ENCODE peak calls at places on chromosomes 5 and 9, in ten cellular contexts. E is HuH-7.5; P is A549; A is foreskin melanocyte; X is osteoblast; Q is NT2/D1; T is HCT116; F is HepG2; C is activated CD4-positive, alpha-beta T cell treated with anti-CD3 and anti-CD28 coated beads for 1 hour; Z is T-helper 17 cell. I is an unnamed sample.

GRCh38 chr5:9621379-9621903 is 8.7 kb downstream of the TAS2R1 start:
- DNase-seq in Q (no peak), A (no peak), X (peak), C (no peak), P (no peak), Z (no peak), T (no peak), E (no peak), F (no peak), I (no peak)

GRCh38 chr5:142644640-142645361 is 41.1 kb downstream of the FGF1 start:
- DNase-seq in C (no peak), P (peak), E (no peak), F (no peak), X (peak), T (peak), Z (no peak), Q (no peak), A (peak), I (no peak)

GRCh38 chr5:172321593-172321992 is 38.0 kb upstream of the UBTD2 start:
- DNase-seq in Z (no peak), C (no peak), F (no peak), T (no peak), A (no peak), X (no peak), P (no peak), Q (no peak), E (no peak), I (no peak)

GRCh38 chr9:89425024-89425805 is 72.7 kb downstream of the SEMA4D start:
- DNase-seq in C (no peak), F (no peak), Q (no peak), T (no peak), X (no peak), E (no peak), Z (no peak), A (no peak), P (no peak), I (no peak)

GRCh38 chr9:134429481-134429880 is 103.2 kb downstream of the RXRA start:
- DNase-seq in X (no peak), P (no peak), Z (no peak), T (no peak), F (no peak), Q (no peak), C (no peak), E (no peak), A (no peak), I (no peak)

GRCh38 chr9:89475891-89476440 is 21.9 kb downstream of the SEMA4D start:
- DNase-seq in E (no peak), X (no peak), A (no peak), Q (no peak), T (no peak), Z (no peak), F (no peak), C (no peak), P (no peak), I (no peak)

GRCh38 chr9:87714819-87715218 is 11.1 kb upstream of the CTSL start:
- DNase-seq in X (peak), P (peak), C (no peak), Z (no peak), Q (no peak), T (no peak), A (peak), F (peak), E (peak), I (no peak)

GRCh38 chr5:79295096-79295495 is 59.2 kb downstream of the JMY start:
- DNase-seq in C (no peak), A (no peak), P (no peak), T (no peak), X (no peak), F (no peak), E (no peak), Z (no peak), Q (no peak), I (no peak)

GRCh38 chr5:9429691-9430215 is 116.1 kb downstream of the SEMA5A start:
- DNase-seq in T (no peak), P (no peak), C (no peak), X (no peak), E (no peak), Z (no peak), A (no peak), Q (no peak), F (no peak), I (no peak)

GRCh38 chr9:7907636-7908195 is 108.1 kb upstream of the DMAC1 start:
- DNase-seq in F (no peak), Q (no peak), A (peak), C (no peak), E (no peak), Z (no peak), P (no peak), T (no peak), X (no peak), I (no peak)

GRCh38 chr9:64773491-64773931 is 511.5 kb downstream of the FOXD4L5 start:
- DNase-seq in F (no peak), P (no peak), X (peak), C (no peak), E (no peak), Z (peak), A (no peak), Q (no peak), T (no peak), I (peak)

GRCh38 chr5:446864-447263 is 3.9 kb downstream of the EXOC3 start:
- DNase-seq in A (no peak), E (peak), C (no peak), Z (no peak), F (peak), T (peak), X (peak), P (peak), Q (no peak), I (no peak)

GRCh38 chr9:37512439-37512838 is 26.7 kb downstream of the POLR1E start:
- DNase-seq in C (no peak), F (no peak), P (no peak), E (no peak), A (no peak), Z (no peak), Q (no peak), X (no peak), T (no peak), I (no peak)

GRCh38 chr5:127833999-127834953 is 131.1 kb downstream of the CCDC192 start:
- DNase-seq in E (no peak), F (no peak), P (no peak), A (peak), X (no peak), Q (no peak), T (no peak), Z (no peak), C (no peak), I (no peak)

GRCh38 chr5:158060216-158060615 is 201.3 kb upstream of the CLINT1 start:
- DNase-seq in P (no peak), F (no peak), T (no peak), A (no peak), Q (no peak), C (no peak), Z (no peak), E (no peak), X (no peak), I (no peak)

GRCh38 chr9:136542246-136543041 is 3.4 kb downstream of the NOTCH1 start:
- DNase-seq in Z (no peak), F (no peak), C (no peak), P (no peak), T (no peak), X (no peak), Q (no peak), E (no peak), A (no peak), I (no peak)